ENCODE peak calls at places on chromosomes 12 and 14, in nine cellular contexts. One of them, this sample, is unnamed.

GRCh38 chr14:90429764-90430163 is 32.9 kb downstream of the CALM1 start:
- DNase-seq in coronary artery: no peak
- DNase-seq in IMR-90: no peak
- DNase-seq in MCF 10A: no peak
- DNase-seq in kidney tubule cell: no peak
- DNase-seq in HEK293T: no peak
- DNase-seq in NCI-H460: no peak
- DNase-seq in neural progenitor cell: no peak
- DNase-seq in HS-27A: no peak
- DNase-seq in this sample: no peak

GRCh38 chr12:58341791-58342190 is 400.4 kb downstream of the ATP23 start:
- DNase-seq in coronary artery: no peak
- DNase-seq in IMR-90: peak
- DNase-seq in MCF 10A: no peak
- DNase-seq in kidney tubule cell: no peak
- DNase-seq in HEK293T: no peak
- DNase-seq in NCI-H460: no peak
- DNase-seq in neural progenitor cell: no peak
- DNase-seq in HS-27A: no peak
- DNase-seq in this sample: no peak

GRCh38 chr12:116384629-116385485 is 107.4 kb upstream of the MED13L start:
- DNase-seq in coronary artery: no peak
- DNase-seq in IMR-90: peak
- DNase-seq in MCF 10A: no peak
- DNase-seq in kidney tubule cell: peak
- DNase-seq in HEK293T: no peak
- DNase-seq in NCI-H460: no peak
- DNase-seq in neural progenitor cell: no peak
- DNase-seq in HS-27A: no peak
- DNase-seq in this sample: peak

GRCh38 chr12:65885312-65885711 is 61.0 kb downstream of the HMGA2 start:
- DNase-seq in coronary artery: no peak
- DNase-seq in IMR-90: peak
- DNase-seq in MCF 10A: no peak
- DNase-seq in kidney tubule cell: peak
- DNase-seq in HEK293T: no peak
- DNase-seq in NCI-H460: no peak
- DNase-seq in neural progenitor cell: no peak
- DNase-seq in HS-27A: no peak
- DNase-seq in this sample: no peak

GRCh38 chr14:58662028-58662427 is 24.3 kb downstream of the DACT1 start:
- DNase-seq in coronary artery: no peak
- DNase-seq in IMR-90: no peak
- DNase-seq in MCF 10A: no peak
- DNase-seq in kidney tubule cell: no peak
- DNase-seq in HEK293T: no peak
- DNase-seq in NCI-H460: no peak
- DNase-seq in neural progenitor cell: no peak
- DNase-seq in HS-27A: no peak
- DNase-seq in this sample: no peak

GRCh38 chr12:89135976-89136634 is 216.2 kb downstream of the DUSP6 start:
- DNase-seq in coronary artery: no peak
- DNase-seq in IMR-90: peak
- DNase-seq in MCF 10A: peak
- DNase-seq in kidney tubule cell: peak
- DNase-seq in HEK293T: no peak
- DNase-seq in NCI-H460: peak
- DNase-seq in neural progenitor cell: no peak
- DNase-seq in HS-27A: peak
- DNase-seq in this sample: peak

GRCh38 chr12:64103821-64104220 is 118.3 kb downstream of the KICS2 start:
- DNase-seq in coronary artery: no peak
- DNase-seq in IMR-90: peak
- DNase-seq in MCF 10A: no peak
- DNase-seq in kidney tubule cell: peak
- DNase-seq in HEK293T: no peak
- DNase-seq in NCI-H460: no peak
- DNase-seq in neural progenitor cell: no peak
- DNase-seq in HS-27A: no peak
- DNase-seq in this sample: peak

GRCh38 chr12:56935157-56935556 is 949 bp upstream of the SDR9C7 start:
- DNase-seq in coronary artery: no peak
- DNase-seq in IMR-90: no peak
- DNase-seq in MCF 10A: no peak
- DNase-seq in kidney tubule cell: peak
- DNase-seq in HEK293T: no peak
- DNase-seq in NCI-H460: no peak
- DNase-seq in neural progenitor cell: no peak
- DNase-seq in HS-27A: no peak
- DNase-seq in this sample: peak

GRCh38 chr12:100827901-100828520 is 33.4 kb downstream of the ANO4 start:
- DNase-seq in coronary artery: no peak
- DNase-seq in IMR-90: peak
- DNase-seq in MCF 10A: peak
- DNase-seq in kidney tubule cell: peak
- DNase-seq in HEK293T: peak
- DNase-seq in NCI-H460: peak
- DNase-seq in neural progenitor cell: peak
- DNase-seq in HS-27A: no peak
- DNase-seq in this sample: peak

GRCh38 chr12:121893901-121894540 is 5.4 kb downstream of the PSMD9 start:
- DNase-seq in coronary artery: no peak
- DNase-seq in IMR-90: peak
- DNase-seq in MCF 10A: peak
- DNase-seq in kidney tubule cell: peak
- DNase-seq in HEK293T: no peak
- DNase-seq in NCI-H460: peak
- DNase-seq in neural progenitor cell: no peak
- DNase-seq in HS-27A: no peak
- DNase-seq in this sample: peak

GRCh38 chr12:53560386-53560785 is 53.1 kb upstream of the NPFF start:
- DNase-seq in coronary artery: no peak
- DNase-seq in IMR-90: peak
- DNase-seq in MCF 10A: peak
- DNase-seq in kidney tubule cell: no peak
- DNase-seq in HEK293T: no peak
- DNase-seq in NCI-H460: peak
- DNase-seq in neural progenitor cell: no peak
- DNase-seq in HS-27A: peak
- DNase-seq in this sample: no peak

GRCh38 chr12:32455607-32456063 is 56.3 kb downstream of the FGD4 start:
- DNase-seq in coronary artery: no peak
- DNase-seq in IMR-90: peak
- DNase-seq in MCF 10A: peak
- DNase-seq in kidney tubule cell: peak
- DNase-seq in HEK293T: peak
- DNase-seq in NCI-H460: peak
- DNase-seq in neural progenitor cell: peak
- DNase-seq in HS-27A: peak
- DNase-seq in this sample: peak

GRCh38 chr14:80844872-80845271 is 96.7 kb downstream of the CEP128 start:
- DNase-seq in coronary artery: no peak
- DNase-seq in IMR-90: no peak
- DNase-seq in MCF 10A: no peak
- DNase-seq in kidney tubule cell: peak
- DNase-seq in HEK293T: no peak
- DNase-seq in NCI-H460: no peak
- DNase-seq in neural progenitor cell: no peak
- DNase-seq in HS-27A: no peak
- DNase-seq in this sample: no peak

GRCh38 chr14:33692762-33693161 is 258.1 kb downstream of the EGLN3 start:
- DNase-seq in coronary artery: no peak
- DNase-seq in IMR-90: peak
- DNase-seq in MCF 10A: peak
- DNase-seq in kidney tubule cell: peak
- DNase-seq in HEK293T: no peak
- DNase-seq in NCI-H460: no peak
- DNase-seq in neural progenitor cell: no peak
- DNase-seq in HS-27A: peak
- DNase-seq in this sample: peak

GRCh38 chr12:77294016-77294415 is 228.6 kb upstream of the E2F7 start:
- DNase-seq in coronary artery: no peak
- DNase-seq in IMR-90: peak
- DNase-seq in MCF 10A: peak
- DNase-seq in kidney tubule cell: peak
- DNase-seq in HEK293T: no peak
- DNase-seq in NCI-H460: no peak
- DNase-seq in neural progenitor cell: no peak
- DNase-seq in HS-27A: peak
- DNase-seq in this sample: peak

GRCh38 chr14:20722016-20722415 is 23.7 kb upstream of the EDDM3A start:
- DNase-seq in coronary artery: no peak
- DNase-seq in IMR-90: no peak
- DNase-seq in MCF 10A: no peak
- DNase-seq in kidney tubule cell: no peak
- DNase-seq in HEK293T: no peak
- DNase-seq in NCI-H460: no peak
- DNase-seq in neural progenitor cell: no peak
- DNase-seq in HS-27A: no peak
- DNase-seq in this sample: no peak

GRCh38 chr12:48779869-48780268 is 9.0 kb downstream of the ADCY6 start:
- DNase-seq in coronary artery: peak
- DNase-seq in IMR-90: peak
- DNase-seq in MCF 10A: no peak
- DNase-seq in kidney tubule cell: peak
- DNase-seq in HEK293T: no peak
- DNase-seq in NCI-H460: no peak
- DNase-seq in neural progenitor cell: no peak
- DNase-seq in HS-27A: no peak
- DNase-seq in this sample: no peak

This sample was measured in mammary epithelial cell.